ENCODE peak calls at places on chromosomes 13 and 19, in seven cellular contexts. One of them, this sample, is unnamed.

GRCh38 chr13:51370116-51370515 is 30.6 kb downstream of the SERPINE3 start:
- DNase-seq in transverse colon: no peak
- DNase-seq in body of pancreas: no peak
- DNase-seq in K562: no peak
- DNase-seq in A549: no peak
- DNase-seq in NB4: peak
- DNase-seq in breast epithelium: no peak
- DNase-seq in this sample: no peak

GRCh38 chr13:83117046-83117445 is 765.2 kb downstream of the SLITRK1 start:
- DNase-seq in A549: no peak
- DNase-seq in body of pancreas: no peak
- DNase-seq in K562: no peak
- DNase-seq in breast epithelium: no peak
- DNase-seq in NB4: no peak
- DNase-seq in transverse colon: no peak
- DNase-seq in this sample: no peak

GRCh38 chr19:37947778-37948177 is 40.8 kb downstream of the SIPA1L3 start:
- DNase-seq in K562: no peak
- DNase-seq in A549: no peak
- DNase-seq in body of pancreas: no peak
- DNase-seq in transverse colon: no peak
- DNase-seq in breast epithelium: no peak
- DNase-seq in NB4: no peak
- DNase-seq in this sample: no peak

GRCh38 chr19:1495799-1496713 is 5.1 kb downstream of the REEP6 start:
- DNase-seq in A549: no peak
- DNase-seq in transverse colon: no peak
- DNase-seq in breast epithelium: peak
- DNase-seq in NB4: no peak
- DNase-seq in K562: no peak
- DNase-seq in body of pancreas: peak
- DNase-seq in this sample: no peak

GRCh38 chr19:8304841-8305621 is 3.1 kb downstream of the CD320 start:
- DNase-seq in breast epithelium: peak
- DNase-seq in transverse colon: peak
- DNase-seq in NB4: peak
- DNase-seq in A549: no peak
- DNase-seq in body of pancreas: no peak
- DNase-seq in K562: peak
- DNase-seq in this sample: peak

GRCh38 chr19:18697680-18698079 is 14.2 kb downstream of the CRTC1 start:
- DNase-seq in NB4: no peak
- DNase-seq in body of pancreas: peak
- DNase-seq in K562: no peak
- DNase-seq in breast epithelium: no peak
- DNase-seq in A549: no peak
- DNase-seq in transverse colon: peak
- DNase-seq in this sample: peak

GRCh38 chr19:34254552-34255432 is at the start of gene GARRE1:
- DNase-seq in NB4: peak
- DNase-seq in A549: peak
- DNase-seq in breast epithelium: no peak
- DNase-seq in transverse colon: peak
- DNase-seq in K562: peak
- DNase-seq in body of pancreas: peak
- DNase-seq in this sample: peak

GRCh38 chr19:20513179-20513934 is 52.2 kb downstream of the ZNF737 start:
- DNase-seq in breast epithelium: no peak
- DNase-seq in transverse colon: no peak
- DNase-seq in A549: no peak
- DNase-seq in body of pancreas: peak
- DNase-seq in K562: no peak
- DNase-seq in NB4: no peak
- DNase-seq in this sample: no peak

GRCh38 chr13:74770361-74770760 is 636.2 kb upstream of the KLF12 start:
- DNase-seq in breast epithelium: no peak
- DNase-seq in A549: peak
- DNase-seq in transverse colon: no peak
- DNase-seq in body of pancreas: no peak
- DNase-seq in NB4: no peak
- DNase-seq in K562: no peak
- DNase-seq in this sample: no peak

GRCh38 chr13:47085346-47085745 is 188.5 kb upstream of the HTR2A start:
- DNase-seq in A549: no peak
- DNase-seq in body of pancreas: no peak
- DNase-seq in transverse colon: no peak
- DNase-seq in NB4: no peak
- DNase-seq in breast epithelium: no peak
- DNase-seq in K562: no peak
- DNase-seq in this sample: no peak

GRCh38 chr13:92463134-92463533 is 763.5 kb upstream of the GPC6 start:
- DNase-seq in K562: no peak
- DNase-seq in A549: no peak
- DNase-seq in NB4: no peak
- DNase-seq in body of pancreas: peak
- DNase-seq in transverse colon: peak
- DNase-seq in breast epithelium: no peak
- DNase-seq in this sample: no peak

GRCh38 chr19:2055871-2056809 is 5.1 kb upstream of the MKNK2 start:
- DNase-seq in body of pancreas: no peak
- DNase-seq in breast epithelium: no peak
- DNase-seq in K562: no peak
- DNase-seq in transverse colon: peak
- DNase-seq in NB4: no peak
- DNase-seq in A549: peak
- DNase-seq in this sample: peak

GRCh38 chr19:34733266-34733825 is 697 bp upstream of the ZNF181 start:
- DNase-seq in K562: peak
- DNase-seq in transverse colon: no peak
- DNase-seq in breast epithelium: no peak
- DNase-seq in A549: no peak
- DNase-seq in NB4: peak
- DNase-seq in body of pancreas: no peak
- DNase-seq in this sample: no peak

GRCh38 chr19:53365134-53365898 is at the start of gene ZNF525:
- DNase-seq in A549: peak
- DNase-seq in body of pancreas: peak
- DNase-seq in NB4: peak
- DNase-seq in transverse colon: peak
- DNase-seq in breast epithelium: peak
- DNase-seq in K562: peak
- DNase-seq in this sample: peak
- TF ChIP-seq POLR2A in A549: no peak
- TF ChIP-seq POLR2A in body of pancreas: peak
- TF ChIP-seq POLR2A in NB4: peak
- TF ChIP-seq POLR2A in transverse colon: peak
- TF ChIP-seq POLR2A in breast epithelium: no peak
- TF ChIP-seq POLR2A in K562: peak
- TF ChIP-seq POLR2A in this sample: no peak

GRCh38 chr13:62387642-62388041 is 972.0 kb upstream of the PCDH20 start:
- DNase-seq in A549: no peak
- DNase-seq in body of pancreas: no peak
- DNase-seq in transverse colon: no peak
- DNase-seq in breast epithelium: no peak
- DNase-seq in NB4: no peak
- DNase-seq in K562: no peak
- DNase-seq in this sample: no peak
- TF ChIP-seq CTCF in A549: no peak
- TF ChIP-seq CTCF in body of pancreas: no peak
- TF ChIP-seq CTCF in transverse colon: no peak
- TF ChIP-seq CTCF in breast epithelium: no peak
- TF ChIP-seq CTCF in NB4: no peak
- TF ChIP-seq CTCF in K562: no peak
- TF ChIP-seq CTCF in this sample: no peak

DNA sequence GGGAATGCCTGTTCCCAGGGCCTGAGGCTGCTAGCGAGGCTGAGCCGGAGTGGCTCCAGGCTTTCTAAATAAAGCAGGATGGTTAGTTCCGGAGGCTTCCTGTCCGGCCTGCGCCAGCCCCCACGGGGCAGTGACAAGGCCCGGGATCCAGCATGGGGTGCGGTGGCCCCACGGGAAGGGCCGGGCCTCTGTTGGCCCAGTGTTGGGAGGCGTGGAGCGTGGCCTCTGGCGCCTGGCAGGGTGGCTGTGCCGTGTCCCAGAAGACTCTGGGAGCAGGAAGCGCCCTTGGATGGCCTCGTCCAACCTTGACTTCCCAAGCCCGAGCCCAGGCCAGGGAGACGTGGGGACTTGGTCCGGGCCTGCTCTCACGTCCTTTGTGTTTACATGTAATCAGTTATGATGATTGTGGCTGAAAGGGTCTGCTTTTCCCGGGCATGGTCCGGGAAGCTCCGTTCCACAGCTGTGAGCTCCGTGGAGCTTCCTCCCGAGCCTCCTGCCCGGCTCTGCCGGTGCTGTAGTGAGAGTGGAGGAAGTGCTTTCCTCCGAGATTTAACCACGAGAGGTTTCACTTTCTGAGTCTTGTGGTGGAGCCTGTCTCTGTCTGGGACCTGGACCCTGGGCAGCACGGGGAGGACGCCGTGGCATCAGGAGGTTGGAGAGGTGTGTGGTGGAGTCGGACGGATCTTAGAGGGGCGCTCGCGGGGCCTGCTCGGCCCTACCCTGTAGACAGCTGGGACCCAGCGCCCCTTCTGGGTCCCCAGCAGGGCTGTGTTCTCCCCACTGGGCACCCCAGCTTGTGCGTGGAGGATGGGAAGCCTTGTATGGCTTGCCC is 4.6 kb downstream of the GNA11 start:
- DNase-seq in A549: no peak
- DNase-seq in K562: no peak
- DNase-seq in transverse colon: peak
- DNase-seq in body of pancreas: peak
- DNase-seq in NB4: peak
- DNase-seq in breast epithelium: no peak
- DNase-seq in this sample: peak
- H3K4me3 ChIP-seq in A549: no peak
- H3K4me3 ChIP-seq in K562: no peak
- H3K4me3 ChIP-seq in transverse colon: peak
- H3K4me3 ChIP-seq in body of pancreas: no peak
- H3K4me3 ChIP-seq in NB4: no peak
- H3K4me3 ChIP-seq in breast epithelium: peak
- H3K4me3 ChIP-seq in this sample: peak

GRCh38 chr19:48332662-48333466 is 7.5 kb downstream of the EMP3 start:
- DNase-seq in NB4: peak
- DNase-seq in A549: peak
- DNase-seq in body of pancreas: peak
- DNase-seq in breast epithelium: peak
- DNase-seq in K562: peak
- DNase-seq in transverse colon: peak
- DNase-seq in this sample: peak
- TF ChIP-seq POLR2A in NB4: peak
- TF ChIP-seq POLR2A in A549: no peak
- TF ChIP-seq POLR2A in body of pancreas: peak
- TF ChIP-seq POLR2A in breast epithelium: no peak
- TF ChIP-seq POLR2A in K562: peak
- TF ChIP-seq POLR2A in transverse colon: peak
- TF ChIP-seq POLR2A in this sample: no peak

DNA sequence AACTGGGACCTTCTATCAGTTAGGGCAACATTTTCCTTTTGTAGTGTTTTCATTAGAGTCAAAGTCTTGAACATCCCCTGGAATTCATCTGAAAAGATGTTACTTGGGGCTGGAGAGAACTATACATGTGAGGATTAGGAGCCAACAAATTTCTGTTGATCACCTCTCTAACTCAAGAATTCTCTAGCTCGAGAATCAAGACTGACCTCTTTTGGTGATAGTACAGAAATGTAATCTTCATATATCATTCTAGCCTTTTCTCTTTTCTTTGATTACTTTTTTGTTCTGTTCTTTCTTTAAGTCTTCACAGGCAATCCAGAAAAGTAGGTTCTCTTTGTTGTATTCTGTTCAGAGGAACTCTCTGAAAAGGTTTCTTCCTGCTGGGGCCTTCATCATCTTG is 26.4 kb downstream of the ELF1 start:
- DNase-seq in transverse colon: no peak
- DNase-seq in NB4: no peak
- DNase-seq in A549: no peak
- DNase-seq in K562: no peak
- DNase-seq in body of pancreas: no peak
- DNase-seq in breast epithelium: no peak
- DNase-seq in this sample: no peak
- TF ChIP-seq CTCF in transverse colon: no peak
- TF ChIP-seq CTCF in NB4: no peak
- TF ChIP-seq CTCF in A549: no peak
- TF ChIP-seq CTCF in K562: no peak
- TF ChIP-seq CTCF in body of pancreas: no peak
- TF ChIP-seq CTCF in breast epithelium: no peak
- TF ChIP-seq CTCF in this sample: no peak